ENCODE peak calls at places on chromosomes 5 and 9, in five cellular contexts. One of them, this sample, is unnamed.

GRCh38 chr5:50814541-50814940 is 148.1 kb downstream of the PARP8 start:
- DNase-seq in heart right ventricle: no peak
- DNase-seq in lower lobe of right lung: no peak
- DNase-seq in left ventricle myocardium inferior: no peak
- DNase-seq in colonic mucosa: no peak
- DNase-seq in this sample: no peak

GRCh38 chr5:150155258-150156032 is at the start of gene PDGFRB:
- DNase-seq in heart right ventricle: peak
- DNase-seq in lower lobe of right lung: peak
- DNase-seq in left ventricle myocardium inferior: peak
- DNase-seq in colonic mucosa: peak
- DNase-seq in this sample: peak

GRCh38 chr9:99118782-99119466 is 14.0 kb downstream of the TGFBR1 start:
- DNase-seq in heart right ventricle: no peak
- DNase-seq in lower lobe of right lung: no peak
- DNase-seq in left ventricle myocardium inferior: no peak
- DNase-seq in colonic mucosa: no peak
- DNase-seq in this sample: no peak

GRCh38 chr5:31209341-31209740 is 15.9 kb downstream of the CDH6 start:
- DNase-seq in heart right ventricle: no peak
- DNase-seq in lower lobe of right lung: no peak
- DNase-seq in left ventricle myocardium inferior: no peak
- DNase-seq in colonic mucosa: no peak
- DNase-seq in this sample: no peak

GRCh38 chr5:52831776-52832511 is 44.2 kb downstream of the ITGA1 start:
- DNase-seq in heart right ventricle: no peak
- DNase-seq in lower lobe of right lung: no peak
- DNase-seq in left ventricle myocardium inferior: no peak
- DNase-seq in colonic mucosa: no peak
- DNase-seq in this sample: no peak

GRCh38 chr9:131981116-131981847 is 98.4 kb downstream of the MED27 start:
- DNase-seq in heart right ventricle: peak
- DNase-seq in lower lobe of right lung: no peak
- DNase-seq in left ventricle myocardium inferior: no peak
- DNase-seq in colonic mucosa: no peak
- DNase-seq in this sample: peak

GRCh38 chr9:87569008-87569908 is 71.6 kb downstream of the DAPK1 start:
- DNase-seq in heart right ventricle: peak
- DNase-seq in lower lobe of right lung: no peak
- DNase-seq in left ventricle myocardium inferior: no peak
- DNase-seq in colonic mucosa: no peak
- DNase-seq in this sample: peak

GRCh38 chr9:5696884-5697283 is 68.0 kb downstream of the RIC1 start:
- DNase-seq in heart right ventricle: no peak
- DNase-seq in lower lobe of right lung: no peak
- DNase-seq in left ventricle myocardium inferior: no peak
- DNase-seq in colonic mucosa: no peak
- DNase-seq in this sample: no peak

GRCh38 chr5:23332650-23333251 is 174.7 kb upstream of the PRDM9 start:
- DNase-seq in heart right ventricle: no peak
- DNase-seq in lower lobe of right lung: no peak
- DNase-seq in left ventricle myocardium inferior: no peak
- DNase-seq in colonic mucosa: no peak
- DNase-seq in this sample: no peak

GRCh38 chr5:180341595-180341994 is 11.5 kb downstream of the GFPT2 start:
- DNase-seq in heart right ventricle: no peak
- DNase-seq in lower lobe of right lung: no peak
- DNase-seq in left ventricle myocardium inferior: no peak
- DNase-seq in colonic mucosa: no peak
- DNase-seq in this sample: no peak

DNA sequence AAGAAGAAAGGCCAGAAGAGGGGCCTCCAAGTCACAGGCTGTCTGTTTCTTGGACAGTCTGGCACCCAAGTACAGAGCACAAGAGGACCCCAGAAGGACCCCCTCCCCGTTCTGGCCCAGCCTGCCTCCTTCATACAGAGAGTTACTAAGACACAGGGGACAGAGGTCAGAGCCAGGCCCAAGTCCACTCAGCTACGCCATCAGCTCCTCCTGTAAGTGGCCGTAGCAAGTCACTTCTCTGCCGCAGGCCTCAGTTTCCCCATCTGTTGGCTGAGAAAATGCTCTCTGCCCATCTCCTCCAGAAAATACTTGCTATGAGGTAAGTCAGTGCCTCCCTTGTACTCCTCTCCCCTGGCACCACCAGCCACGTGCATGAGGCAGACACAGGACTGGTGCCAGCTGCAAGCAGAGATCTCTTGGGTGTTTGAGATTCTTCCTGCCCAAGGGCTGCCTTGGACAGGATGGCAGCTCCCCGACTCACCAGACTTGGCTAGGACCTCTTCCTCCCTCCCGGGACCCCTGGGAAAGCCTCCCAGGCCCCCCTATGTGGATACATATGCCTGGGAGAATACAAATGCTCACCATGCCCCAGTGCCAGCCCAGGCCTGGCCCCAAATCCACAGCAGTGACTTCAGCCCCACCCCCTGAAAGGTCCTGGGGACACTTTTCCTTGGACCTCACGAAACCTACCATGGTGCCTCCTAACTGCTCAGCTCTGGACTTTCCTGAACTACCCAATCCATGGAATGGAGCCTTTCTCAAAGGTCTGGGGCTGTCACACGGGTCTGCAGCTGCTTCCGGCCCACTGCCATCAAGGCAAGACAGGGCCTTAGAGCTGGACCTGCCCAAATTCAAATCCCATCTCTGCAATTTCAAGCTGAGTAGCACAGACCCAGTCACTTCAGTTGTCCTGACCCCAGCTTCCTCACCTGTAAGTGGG is 5.1 kb downstream of the EEIG1 start:
- DNase-seq in heart right ventricle: peak
- DNase-seq in lower lobe of right lung: no peak
- DNase-seq in left ventricle myocardium inferior: no peak
- DNase-seq in colonic mucosa: peak
- DNase-seq in this sample: no peak
- H3K4me3 ChIP-seq in heart right ventricle: no peak
- H3K4me3 ChIP-seq in lower lobe of right lung: no peak
- H3K4me3 ChIP-seq in left ventricle myocardium inferior: peak
- H3K4me3 ChIP-seq in colonic mucosa: no peak
- H3K4me3 ChIP-seq in this sample: peak

DNA sequence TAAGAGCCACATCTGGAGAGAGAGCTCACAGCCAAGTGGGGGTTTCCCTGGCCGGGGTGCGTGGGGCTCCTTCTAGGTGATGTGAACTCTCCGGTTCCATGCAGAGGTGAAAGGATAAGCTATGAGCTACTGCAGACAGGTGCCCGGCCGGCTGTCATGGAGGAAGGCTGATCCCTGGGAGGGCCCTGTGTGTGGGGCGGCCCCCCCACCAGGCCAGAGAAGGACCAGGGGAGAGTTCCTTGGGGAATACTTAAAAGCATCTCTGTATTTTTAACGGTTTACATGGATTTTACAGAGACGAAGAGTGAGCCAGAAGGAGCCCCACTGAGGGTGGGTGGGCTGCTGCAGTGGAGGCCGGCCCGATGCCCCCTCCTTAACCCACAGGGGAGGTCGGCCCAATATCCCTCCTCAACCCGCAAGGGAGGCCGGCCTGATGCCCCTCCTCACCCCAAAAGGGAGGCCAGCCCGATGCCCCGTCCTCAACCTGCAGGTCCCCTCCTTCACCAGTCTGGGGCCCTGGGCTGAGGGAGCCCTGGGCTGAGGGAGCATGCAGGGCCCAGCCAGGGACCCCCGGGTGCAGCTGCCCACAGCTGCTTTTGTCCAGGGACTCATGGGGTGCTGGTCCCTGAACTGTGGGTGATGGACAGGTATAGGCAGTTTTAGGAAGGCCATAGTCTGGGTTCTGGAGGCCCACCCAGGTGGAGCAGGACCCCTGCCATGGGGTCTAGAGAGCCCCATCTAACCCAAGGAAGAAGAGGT is 31.9 kb downstream of the MRPL36 start:
- DNase-seq in heart right ventricle: no peak
- DNase-seq in lower lobe of right lung: peak
- DNase-seq in left ventricle myocardium inferior: no peak
- DNase-seq in colonic mucosa: no peak
- DNase-seq in this sample: no peak
- H3K4me3 ChIP-seq in heart right ventricle: no peak
- H3K4me3 ChIP-seq in lower lobe of right lung: no peak
- H3K4me3 ChIP-seq in left ventricle myocardium inferior: no peak
- H3K4me3 ChIP-seq in colonic mucosa: no peak
- H3K4me3 ChIP-seq in this sample: no peak

DNA sequence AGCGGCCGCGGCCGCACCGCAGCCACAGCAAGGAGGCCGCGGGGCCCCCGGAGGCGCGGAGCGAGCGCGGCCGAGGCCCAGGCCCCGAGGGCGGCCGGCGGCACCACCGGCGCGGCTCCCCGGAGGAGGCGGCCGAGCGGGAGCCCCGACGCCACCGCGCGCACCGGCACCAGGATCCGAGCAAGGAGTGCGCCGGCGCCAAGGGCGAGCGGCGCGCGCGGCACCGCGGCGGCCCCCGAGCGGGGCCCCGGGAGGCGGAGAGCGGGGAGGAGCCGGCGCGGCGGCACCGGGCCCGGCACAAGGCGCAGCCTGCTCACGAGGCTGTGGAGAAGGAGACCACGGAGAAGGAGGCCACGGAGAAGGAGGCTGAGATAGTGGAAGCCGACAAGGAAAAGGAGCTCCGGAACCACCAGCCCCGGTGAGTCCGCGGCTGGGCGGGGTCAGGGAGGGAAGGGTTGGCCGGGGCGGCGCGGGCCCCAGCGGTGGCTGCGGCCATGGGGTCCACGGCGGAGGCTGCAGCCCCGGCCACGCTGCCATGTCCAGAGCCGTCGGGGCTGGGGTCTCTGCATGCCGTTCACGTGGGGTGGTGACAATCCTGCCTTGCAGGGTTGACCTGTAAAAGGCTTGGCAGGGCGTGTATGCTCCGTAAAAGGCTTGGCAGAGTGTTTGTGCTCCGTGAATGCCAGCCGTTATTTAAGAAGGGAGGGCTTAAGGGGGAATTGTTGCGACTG is 146.0 kb downstream of the CACNA1B start:
- DNase-seq in heart right ventricle: no peak
- DNase-seq in lower lobe of right lung: peak
- DNase-seq in left ventricle myocardium inferior: no peak
- DNase-seq in colonic mucosa: no peak
- DNase-seq in this sample: no peak
- H3K4me3 ChIP-seq in heart right ventricle: no peak
- H3K4me3 ChIP-seq in lower lobe of right lung: no peak
- H3K4me3 ChIP-seq in left ventricle myocardium inferior: peak
- H3K4me3 ChIP-seq in colonic mucosa: no peak
- H3K4me3 ChIP-seq in this sample: no peak

DNA sequence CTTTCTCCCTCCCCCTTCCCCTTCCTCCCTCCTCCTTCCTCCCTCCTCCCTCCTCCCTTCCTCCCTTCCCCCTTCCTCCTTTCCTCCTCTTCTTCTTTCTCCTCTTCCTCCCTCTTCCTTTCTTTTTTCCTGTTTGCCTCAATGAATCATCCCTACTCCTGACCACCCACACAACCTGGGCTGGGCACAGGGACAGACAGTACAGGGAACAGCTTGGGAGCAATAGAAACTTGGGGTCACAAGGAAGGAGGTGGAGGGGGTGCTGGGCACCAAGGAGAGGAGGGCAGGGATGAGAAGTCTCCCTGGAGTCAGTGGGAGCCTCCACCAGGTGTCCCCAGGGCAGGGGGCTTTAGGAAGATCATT is 5.0 kb downstream of the TTC16 start:
- DNase-seq in heart right ventricle: no peak
- DNase-seq in lower lobe of right lung: no peak
- DNase-seq in left ventricle myocardium inferior: no peak
- DNase-seq in colonic mucosa: no peak
- DNase-seq in this sample: no peak
- H3K4me3 ChIP-seq in heart right ventricle: no peak
- H3K4me3 ChIP-seq in lower lobe of right lung: no peak
- H3K4me3 ChIP-seq in left ventricle myocardium inferior: no peak
- H3K4me3 ChIP-seq in colonic mucosa: no peak
- H3K4me3 ChIP-seq in this sample: no peak

GRCh38 chr9:114364528-114365041 is 23.2 kb downstream of the AKNA start:
- DNase-seq in heart right ventricle: no peak
- DNase-seq in lower lobe of right lung: no peak
- DNase-seq in left ventricle myocardium inferior: no peak
- DNase-seq in colonic mucosa: no peak
- DNase-seq in this sample: no peak
- H3K4me3 ChIP-seq in heart right ventricle: no peak
- H3K4me3 ChIP-seq in lower lobe of right lung: no peak
- H3K4me3 ChIP-seq in left ventricle myocardium inferior: no peak
- H3K4me3 ChIP-seq in colonic mucosa: no peak
- H3K4me3 ChIP-seq in this sample: no peak

GRCh38 chr5:89351232-89351631 is 468.2 kb upstream of the MEF2C start:
- DNase-seq in heart right ventricle: no peak
- DNase-seq in lower lobe of right lung: no peak
- DNase-seq in left ventricle myocardium inferior: no peak
- DNase-seq in colonic mucosa: no peak
- DNase-seq in this sample: peak
- H3K4me3 ChIP-seq in heart right ventricle: no peak
- H3K4me3 ChIP-seq in lower lobe of right lung: no peak
- H3K4me3 ChIP-seq in left ventricle myocardium inferior: no peak
- H3K4me3 ChIP-seq in colonic mucosa: no peak
- H3K4me3 ChIP-seq in this sample: no peak

GRCh38 chr5:176995122-176995490 is 11.5 kb downstream of the UIMC1 start:
- DNase-seq in heart right ventricle: no peak
- DNase-seq in lower lobe of right lung: no peak
- DNase-seq in left ventricle myocardium inferior: no peak
- DNase-seq in colonic mucosa: no peak
- DNase-seq in this sample: no peak

GRCh38 chr5:176996780-176997179 is 9.8 kb downstream of the UIMC1 start:
- DNase-seq in heart right ventricle: no peak
- DNase-seq in lower lobe of right lung: no peak
- DNase-seq in left ventricle myocardium inferior: no peak
- DNase-seq in colonic mucosa: no peak
- DNase-seq in this sample: no peak

GRCh38 chr5:176998828-176999227 is 7.8 kb downstream of the UIMC1 start:
- DNase-seq in heart right ventricle: no peak
- DNase-seq in lower lobe of right lung: no peak
- DNase-seq in left ventricle myocardium inferior: no peak
- DNase-seq in colonic mucosa: no peak
- DNase-seq in this sample: no peak

GRCh38 chr5:176995896-176996767 is 10.4 kb downstream of the UIMC1 start:
- DNase-seq in heart right ventricle: no peak
- DNase-seq in lower lobe of right lung: no peak
- DNase-seq in left ventricle myocardium inferior: no peak
- DNase-seq in colonic mucosa: no peak
- DNase-seq in this sample: peak

GRCh38 chr5:176994460-176995121 is 12.0 kb downstream of the UIMC1 start:
- DNase-seq in heart right ventricle: peak
- DNase-seq in lower lobe of right lung: peak
- DNase-seq in left ventricle myocardium inferior: peak
- DNase-seq in colonic mucosa: no peak
- DNase-seq in this sample: peak
- H3K4me3 ChIP-seq in heart right ventricle: no peak
- H3K4me3 ChIP-seq in lower lobe of right lung: no peak
- H3K4me3 ChIP-seq in left ventricle myocardium inferior: no peak
- H3K4me3 ChIP-seq in colonic mucosa: no peak
- H3K4me3 ChIP-seq in this sample: no peak

This sample was measured in fibroblast of the aortic adventitia.